ENCODE peak calls at places on chromosomes 12 and 14, in ten cellular contexts. One of them, this sample, is unnamed.

GRCh38 chr12:121282072-121282742 is 14.3 kb downstream of the CAMKK2 start:
- DNase-seq in MCF 10A: no peak
- DNase-seq in activated T-helper 1 cell treated with anti-CD3 and anti-CD28 coated beads, Interleukin-2, amount 50 U/mL, for 16 hours: no peak
- DNase-seq in anterior cingulate cortex: no peak
- DNase-seq in D721Med: no peak
- DNase-seq in kidney glomerular epithelial cell: no peak
- DNase-seq in body of pancreas: no peak
- DNase-seq in EL: no peak
- DNase-seq in upper lobe of right lung: no peak
- DNase-seq in NCI-H2029: no peak
- DNase-seq in this sample: no peak

GRCh38 chr12:33672879-33673577 is 233.4 kb upstream of the SYT10 start:
- DNase-seq in NCI-H2029: no peak
- DNase-seq in anterior cingulate cortex: no peak
- DNase-seq in upper lobe of right lung: no peak
- DNase-seq in activated T-helper 1 cell treated with anti-CD3 and anti-CD28 coated beads, Interleukin-2, amount 50 U/mL, for 16 hours: no peak
- DNase-seq in MCF 10A: no peak
- DNase-seq in kidney glomerular epithelial cell: no peak
- DNase-seq in EL: no peak
- DNase-seq in D721Med: no peak
- DNase-seq in body of pancreas: no peak
- DNase-seq in this sample: no peak

GRCh38 chr14:98822917-98823316 is 449.1 kb downstream of the BCL11B start:
- DNase-seq in NCI-H2029: no peak
- DNase-seq in body of pancreas: no peak
- DNase-seq in D721Med: no peak
- DNase-seq in activated T-helper 1 cell treated with anti-CD3 and anti-CD28 coated beads, Interleukin-2, amount 50 U/mL, for 16 hours: no peak
- DNase-seq in upper lobe of right lung: no peak
- DNase-seq in anterior cingulate cortex: no peak
- DNase-seq in kidney glomerular epithelial cell: no peak
- DNase-seq in EL: no peak
- DNase-seq in MCF 10A: no peak
- DNase-seq in this sample: no peak

GRCh38 chr14:98956616-98957015 is 315.4 kb downstream of the BCL11B start:
- DNase-seq in D721Med: no peak
- DNase-seq in MCF 10A: no peak
- DNase-seq in anterior cingulate cortex: no peak
- DNase-seq in NCI-H2029: no peak
- DNase-seq in activated T-helper 1 cell treated with anti-CD3 and anti-CD28 coated beads, Interleukin-2, amount 50 U/mL, for 16 hours: no peak
- DNase-seq in EL: no peak
- DNase-seq in upper lobe of right lung: no peak
- DNase-seq in kidney glomerular epithelial cell: no peak
- DNase-seq in body of pancreas: no peak
- DNase-seq in this sample: no peak

GRCh38 chr14:62604524-62604923 is 440.7 kb downstream of the KCNH5 start:
- DNase-seq in activated T-helper 1 cell treated with anti-CD3 and anti-CD28 coated beads, Interleukin-2, amount 50 U/mL, for 16 hours: no peak
- DNase-seq in D721Med: no peak
- DNase-seq in kidney glomerular epithelial cell: no peak
- DNase-seq in EL: no peak
- DNase-seq in upper lobe of right lung: no peak
- DNase-seq in anterior cingulate cortex: no peak
- DNase-seq in MCF 10A: no peak
- DNase-seq in body of pancreas: no peak
- DNase-seq in NCI-H2029: no peak
- DNase-seq in this sample: no peak

GRCh38 chr12:127052491-127053232 is 1214.3 kb upstream of the TMEM132C start:
- DNase-seq in activated T-helper 1 cell treated with anti-CD3 and anti-CD28 coated beads, Interleukin-2, amount 50 U/mL, for 16 hours: no peak
- DNase-seq in anterior cingulate cortex: no peak
- DNase-seq in EL: peak; percentile 84
- DNase-seq in kidney glomerular epithelial cell: no peak
- DNase-seq in body of pancreas: no peak
- DNase-seq in upper lobe of right lung: no peak
- DNase-seq in MCF 10A: peak; percentile 80
- DNase-seq in NCI-H2029: no peak
- DNase-seq in D721Med: no peak
- DNase-seq in this sample: no peak

GRCh38 chr12:3120701-3121100 is 43.5 kb downstream of the TSPAN9 start:
- DNase-seq in NCI-H2029: no peak
- DNase-seq in D721Med: no peak
- DNase-seq in kidney glomerular epithelial cell: no peak
- DNase-seq in EL: no peak
- DNase-seq in activated T-helper 1 cell treated with anti-CD3 and anti-CD28 coated beads, Interleukin-2, amount 50 U/mL, for 16 hours: no peak
- DNase-seq in body of pancreas: no peak
- DNase-seq in upper lobe of right lung: no peak
- DNase-seq in MCF 10A: no peak
- DNase-seq in anterior cingulate cortex: no peak
- DNase-seq in this sample: no peak

GRCh38 chr12:101322480-101322879 is 42.6 kb downstream of the UTP20 start:
- DNase-seq in activated T-helper 1 cell treated with anti-CD3 and anti-CD28 coated beads, Interleukin-2, amount 50 U/mL, for 16 hours: no peak
- DNase-seq in kidney glomerular epithelial cell: no peak
- DNase-seq in EL: no peak
- DNase-seq in MCF 10A: no peak
- DNase-seq in anterior cingulate cortex: no peak
- DNase-seq in body of pancreas: no peak
- DNase-seq in NCI-H2029: no peak
- DNase-seq in upper lobe of right lung: no peak
- DNase-seq in D721Med: no peak
- DNase-seq in this sample: no peak

GRCh38 chr12:27085654-27086053 is 3.3 kb upstream of the C12orf71 start:
- DNase-seq in D721Med: no peak
- DNase-seq in anterior cingulate cortex: no peak
- DNase-seq in NCI-H2029: no peak
- DNase-seq in kidney glomerular epithelial cell: no peak
- DNase-seq in MCF 10A: no peak
- DNase-seq in body of pancreas: no peak
- DNase-seq in activated T-helper 1 cell treated with anti-CD3 and anti-CD28 coated beads, Interleukin-2, amount 50 U/mL, for 16 hours: no peak
- DNase-seq in EL: no peak
- DNase-seq in upper lobe of right lung: no peak
- DNase-seq in this sample: no peak

GRCh38 chr12:27163048-27163715 is 80.8 kb upstream of the C12orf71 start:
- DNase-seq in kidney glomerular epithelial cell: peak; percentile 88
- DNase-seq in body of pancreas: no peak
- DNase-seq in activated T-helper 1 cell treated with anti-CD3 and anti-CD28 coated beads, Interleukin-2, amount 50 U/mL, for 16 hours: no peak
- DNase-seq in anterior cingulate cortex: no peak
- DNase-seq in upper lobe of right lung: no peak
- DNase-seq in D721Med: no peak
- DNase-seq in EL: peak; percentile 57
- DNase-seq in MCF 10A: peak; percentile 69
- DNase-seq in NCI-H2029: no peak
- DNase-seq in this sample: no peak

GRCh38 chr14:77314043-77314442 is 6.6 kb downstream of the POMT2 start:
- DNase-seq in anterior cingulate cortex: peak; percentile 29
- DNase-seq in activated T-helper 1 cell treated with anti-CD3 and anti-CD28 coated beads, Interleukin-2, amount 50 U/mL, for 16 hours: no peak
- DNase-seq in D721Med: no peak
- DNase-seq in body of pancreas: no peak
- DNase-seq in MCF 10A: peak; percentile 78
- DNase-seq in EL: peak; percentile 89
- DNase-seq in NCI-H2029: no peak
- DNase-seq in kidney glomerular epithelial cell: peak; percentile 29
- DNase-seq in upper lobe of right lung: no peak
- DNase-seq in this sample: no peak

GRCh38 chr14:99039316-99040041 is 232.5 kb downstream of the BCL11B start:
- DNase-seq in D721Med: no peak
- DNase-seq in MCF 10A: no peak
- DNase-seq in EL: no peak
- DNase-seq in body of pancreas: no peak
- DNase-seq in anterior cingulate cortex: no peak
- DNase-seq in activated T-helper 1 cell treated with anti-CD3 and anti-CD28 coated beads, Interleukin-2, amount 50 U/mL, for 16 hours: no peak
- DNase-seq in upper lobe of right lung: no peak
- DNase-seq in NCI-H2029: no peak
- DNase-seq in kidney glomerular epithelial cell: no peak
- DNase-seq in this sample: no peak

GRCh38 chr14:59832663-59833294 is 37.8 kb downstream of the RTN1 start:
- DNase-seq in activated T-helper 1 cell treated with anti-CD3 and anti-CD28 coated beads, Interleukin-2, amount 50 U/mL, for 16 hours: no peak
- DNase-seq in anterior cingulate cortex: no peak
- DNase-seq in EL: no peak
- DNase-seq in kidney glomerular epithelial cell: no peak
- DNase-seq in MCF 10A: no peak
- DNase-seq in D721Med: no peak
- DNase-seq in body of pancreas: no peak
- DNase-seq in NCI-H2029: no peak
- DNase-seq in upper lobe of right lung: no peak
- DNase-seq in this sample: no peak

GRCh38 chr12:102954143-102954542 is 3.3 kb upstream of the ASCL1 start:
- DNase-seq in MCF 10A: no peak
- DNase-seq in upper lobe of right lung: no peak
- DNase-seq in anterior cingulate cortex: no peak
- DNase-seq in body of pancreas: no peak
- DNase-seq in activated T-helper 1 cell treated with anti-CD3 and anti-CD28 coated beads, Interleukin-2, amount 50 U/mL, for 16 hours: no peak
- DNase-seq in NCI-H2029: peak; percentile 41
- DNase-seq in EL: no peak
- DNase-seq in kidney glomerular epithelial cell: no peak
- DNase-seq in D721Med: no peak
- DNase-seq in this sample: no peak

GRCh38 chr14:62209287-62209899 is 447.2 kb downstream of the SNAPC1 start:
- DNase-seq in anterior cingulate cortex: no peak
- DNase-seq in kidney glomerular epithelial cell: no peak
- DNase-seq in upper lobe of right lung: no peak
- DNase-seq in D721Med: no peak
- DNase-seq in MCF 10A: peak; percentile 80
- DNase-seq in NCI-H2029: no peak
- DNase-seq in EL: peak; percentile 78
- DNase-seq in body of pancreas: no peak
- DNase-seq in activated T-helper 1 cell treated with anti-CD3 and anti-CD28 coated beads, Interleukin-2, amount 50 U/mL, for 16 hours: no peak
- DNase-seq in this sample: no peak

GRCh38 chr12:57637364-57637763 is 4.4 kb upstream of the B4GALNT1 start:
- DNase-seq in upper lobe of right lung: no peak
- DNase-seq in D721Med: no peak
- DNase-seq in anterior cingulate cortex: no peak
- DNase-seq in body of pancreas: no peak
- DNase-seq in NCI-H2029: no peak
- DNase-seq in kidney glomerular epithelial cell: no peak
- DNase-seq in activated T-helper 1 cell treated with anti-CD3 and anti-CD28 coated beads, Interleukin-2, amount 50 U/mL, for 16 hours: no peak
- DNase-seq in MCF 10A: no peak
- DNase-seq in EL: no peak
- DNase-seq in this sample: no peak

GRCh38 chr12:46266382-46266791 is 2.5 kb downstream of the SLC38A1 start:
- DNase-seq in MCF 10A: peak; percentile 81
- DNase-seq in anterior cingulate cortex: no peak
- DNase-seq in EL: peak; percentile 67
- DNase-seq in kidney glomerular epithelial cell: no peak
- DNase-seq in NCI-H2029: peak; percentile 31
- DNase-seq in body of pancreas: no peak
- DNase-seq in upper lobe of right lung: no peak
- DNase-seq in D721Med: no peak
- DNase-seq in activated T-helper 1 cell treated with anti-CD3 and anti-CD28 coated beads, Interleukin-2, amount 50 U/mL, for 16 hours: no peak
- DNase-seq in this sample: no peak

GRCh38 chr12:10501031-10501430 is 4.7 kb upstream of the EIF2S3B start:
- DNase-seq in upper lobe of right lung: no peak
- DNase-seq in NCI-H2029: no peak
- DNase-seq in kidney glomerular epithelial cell: peak; percentile 7
- DNase-seq in EL: peak; percentile 8
- DNase-seq in D721Med: no peak
- DNase-seq in MCF 10A: peak; percentile 26
- DNase-seq in anterior cingulate cortex: no peak
- DNase-seq in activated T-helper 1 cell treated with anti-CD3 and anti-CD28 coated beads, Interleukin-2, amount 50 U/mL, for 16 hours: no peak
- DNase-seq in body of pancreas: no peak
- DNase-seq in this sample: no peak

GRCh38 chr12:111905502-111905901 is 63.5 kb downstream of the MAPKAPK5 start:
- DNase-seq in EL: no peak
- DNase-seq in activated T-helper 1 cell treated with anti-CD3 and anti-CD28 coated beads, Interleukin-2, amount 50 U/mL, for 16 hours: no peak
- DNase-seq in body of pancreas: no peak
- DNase-seq in upper lobe of right lung: no peak
- DNase-seq in D721Med: no peak
- DNase-seq in anterior cingulate cortex: no peak
- DNase-seq in NCI-H2029: no peak
- DNase-seq in kidney glomerular epithelial cell: no peak
- DNase-seq in MCF 10A: no peak
- DNase-seq in this sample: no peak

This sample was measured in mesothelial cell of epicardium.